ENCODE peak calls at places on chromosomes 11 and 22, in four cellular contexts. J, U, L and T are unnamed samples.
A peak's percentile ranks its signal among the peaks of the same experiment; 100 is the strongest.

GRCh38 chr22:32564170-32565001 is 89.8 kb downstream of the FBXO7 start:
- DNase-seq in L (no peak), J (no peak), U (peak; percentile 45), T (no peak)

GRCh38 chr11:77332259-77332658 is 30.8 kb upstream of the GDPD4 start:
- DNase-seq in J (no peak), L (no peak), U (no peak), T (no peak)

GRCh38 chr11:116130122-116130521 is 625.9 kb upstream of the CADM1 start:
- DNase-seq in U (no peak), J (no peak), L (no peak), T (no peak)

GRCh38 chr22:36732609-36733008 is 29.1 kb upstream of the CACNG2 start:
- DNase-seq in J (no peak), L (no peak), U (no peak), T (no peak)

GRCh38 chr11:34654491-34655334 is 33.8 kb downstream of the EHF start:
- DNase-seq in U (no peak), J (peak; percentile 81), L (no peak), T (no peak)

GRCh38 chr11:70524096-70524922 is 126.0 kb downstream of the CTTN start:
- DNase-seq in L (no peak), J (no peak), U (no peak), T (peak; percentile 62)

GRCh38 chr22:49923445-49923844 is 5.0 kb downstream of the CRELD2 start:
- DNase-seq in L (no peak), U (no peak), J (no peak), T (no peak)

GRCh38 chr11:110091995-110092576 is 1.1 kb upstream of the ZC3H12C start:
- DNase-seq in L (no peak), J (peak; percentile 3), U (peak; percentile 19), T (no peak)

GRCh38 chr22:19128009-19128401 is 3.1 kb upstream of the TSSK2 start:
- DNase-seq in J (no peak), U (no peak), L (no peak), T (no peak)

GRCh38 chr11:24709928-24710565 is 213.2 kb downstream of the LUZP2 start:
- DNase-seq in U (no peak), L (no peak), J (no peak), T (no peak)

GRCh38 chr11:115286614-115287013 is 217.6 kb downstream of the CADM1 start:
- DNase-seq in J (no peak), L (no peak), U (no peak), T (no peak)

GRCh38 chr22:45309422-45310227 is at the start of gene FAM118A:
- DNase-seq in J (peak; percentile 73), L (peak; percentile 95), U (peak; percentile 90), T (peak; percentile 95)

GRCh38 chr11:126104420-126104819 is 41.8 kb upstream of the CDON start:
- DNase-seq in J (no peak), U (no peak), L (no peak), T (no peak)

GRCh38 chr11:101797335-101797734 is 117.5 kb upstream of the CEP126 start:
- DNase-seq in J (no peak), L (no peak), U (no peak), T (no peak)

GRCh38 chr11:27282141-27282590 is 80.8 kb downstream of the CCDC34 start:
- DNase-seq in L (no peak), U (peak; percentile 23), J (no peak), T (peak; percentile 81)

GRCh38 chr11:111457731-111458368 is 54.3 kb downstream of the BTG4 start:
- DNase-seq in U (no peak), J (no peak), L (no peak), T (no peak)

GRCh38 chr22:28999510-29000224 is 62.0 kb downstream of the C22orf31 start:
- DNase-seq in U (no peak), L (no peak), J (no peak), T (no peak)

GRCh38 chr22:28995551-28995950 is 66.1 kb downstream of the C22orf31 start:
- DNase-seq in L (no peak), U (no peak), J (no peak), T (no peak)

GRCh38 chr22:28994522-28994921 is 67.1 kb downstream of the C22orf31 start:
- DNase-seq in U (no peak), J (no peak), L (no peak), T (no peak)

GRCh38 chr22:28998681-28999080 is 63.0 kb downstream of the C22orf31 start:
- DNase-seq in U (no peak), L (no peak), J (no peak), T (no peak)

GRCh38 chr22:28997342-28997741 is 64.3 kb downstream of the C22orf31 start:
- DNase-seq in J (no peak), U (no peak), L (no peak), T (no peak)
- H3K27ac ChIP-seq in J (no peak overlapping the region), U (no peak overlapping the region), L (no peak overlapping the region), T (no peak overlapping the region)

DNA sequence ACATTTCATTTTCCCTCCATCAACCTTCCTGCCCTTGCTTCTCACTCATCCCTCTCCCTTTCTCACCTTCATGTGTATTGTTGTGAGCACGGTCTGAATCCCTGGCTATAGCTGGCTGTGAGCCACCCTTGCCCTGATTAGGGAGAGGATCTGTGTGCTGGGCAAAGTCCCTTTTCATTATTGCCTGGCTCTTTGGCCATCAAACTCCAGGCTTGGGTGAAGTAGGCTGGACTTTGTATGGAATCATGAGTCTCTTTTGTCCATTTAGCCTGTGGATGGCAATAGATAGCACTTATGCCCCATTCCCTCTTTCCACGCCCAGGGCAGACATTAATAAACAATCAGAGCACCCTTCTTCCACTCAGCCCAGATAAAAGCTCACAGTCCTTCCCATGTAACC is 6.7 kb downstream of the MYO18B start:
- DNase-seq in J (no peak), L (no peak), U (no peak), T (peak; percentile 0)
- H3K4me3 ChIP-seq in J (no peak overlapping the region), L (no peak overlapping the region), U (no peak overlapping the region), T (no peak overlapping the region)

GRCh38 chr11:2379471-2380174 is 2.5 kb downstream of the CD81 start:
- DNase-seq in L (no peak), U (no peak), J (no peak), T (no peak)
- H3K4me1 ChIP-seq in L (peaks cover 53% of the 10 kb centered on the region), U (peaks cover 33% of the 10 kb centered on the region), J (peaks cover 63% of the 10 kb centered on the region), T (no peaks in the 10 kb centered on the region)

GRCh38 chr11:133917921-133918605 is 38.7 kb downstream of the IGSF9B start:
- DNase-seq in J (no peak), U (no peak), L (no peak), T (no peak)
- H3K27ac ChIP-seq in J (no peak overlapping the region), U (no peak overlapping the region), L (no peak overlapping the region), T (no peak overlapping the region)

DNA sequence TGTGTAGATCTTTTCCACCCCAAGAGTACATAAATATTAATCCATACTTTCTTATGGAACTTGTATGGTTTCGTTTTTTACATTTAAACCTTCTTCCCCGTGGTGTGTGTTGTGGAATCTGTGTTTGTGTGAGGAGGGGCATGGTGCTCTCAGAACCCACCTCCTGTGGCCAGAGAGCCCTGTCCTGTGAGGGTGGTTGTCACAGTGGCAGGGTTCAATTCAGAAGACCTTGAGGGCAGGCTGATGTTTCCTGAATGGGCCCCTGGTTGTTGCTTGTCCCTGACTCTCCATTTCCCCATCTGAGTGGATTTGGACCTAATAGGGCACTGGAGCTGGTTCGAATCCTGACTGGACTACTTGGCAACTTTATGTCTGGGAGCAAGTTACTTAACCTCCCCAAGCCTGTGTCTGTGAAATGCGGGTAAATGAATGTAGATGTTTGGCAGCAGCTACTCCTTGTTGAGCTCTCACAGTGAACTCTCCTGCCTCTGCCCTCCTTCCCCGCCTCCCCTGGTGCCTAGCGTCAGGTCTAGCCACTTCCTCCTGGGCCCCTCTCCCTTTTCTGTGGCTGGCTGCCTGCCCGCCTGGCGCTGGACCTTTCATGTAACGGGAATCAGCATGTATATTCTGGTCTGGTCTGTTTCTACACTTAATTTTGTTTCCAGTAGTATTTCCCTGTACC is 7.3 kb downstream of the NEAT1 start:
- DNase-seq in J (no peak), L (peak; percentile 70), U (peak; percentile 64), T (peak; percentile 91)
- H3K4me3 ChIP-seq in J (no peak overlapping the region), L (peak overlapping the region; percentile 73), U (peak overlapping the region; percentile 10), T (peak overlapping the region; percentile 53)

GRCh38 chr11:118628861-118629549 is 21.6 kb downstream of the PHLDB1 start:
- DNase-seq in L (no peak), J (no peak), U (no peak), T (no peak)
- H3K4me1 ChIP-seq in L (no peaks in the 10 kb centered on the region), J (peaks cover 32% of the 10 kb centered on the region), U (peaks cover 4% of the 10 kb centered on the region), T (no peaks in the 10 kb centered on the region)

GRCh38 chr11:121236115-121237001 is 56.2 kb upstream of the SC5D start:
- DNase-seq in J (no peak), U (no peak), L (no peak), T (no peak)
- H3K27ac ChIP-seq in J (no peak overlapping the region), U (no peak overlapping the region), L (peak overlapping the region; percentile 55), T (no peak overlapping the region)

GRCh38 chr11:55701429-55701828 is 39.4 kb downstream of the OR4C6 start:
- DNase-seq in J (no peak), U (no peak), L (no peak), T (no peak)
- H3K4me3 ChIP-seq in J (no peak overlapping the region), U (no peak overlapping the region), L (no peak overlapping the region), T (no peak overlapping the region)

GRCh38 chr11:131584694-131585592 is 214.5 kb downstream of the NTM start:
- DNase-seq in J (no peak), U (no peak), L (peak; percentile 4), T (no peak)
- H3K4me1 ChIP-seq in J (no peaks in the 10 kb centered on the region), U (no peaks in the 10 kb centered on the region), L (no peaks in the 10 kb centered on the region), T (no peaks in the 10 kb centered on the region)

DNA sequence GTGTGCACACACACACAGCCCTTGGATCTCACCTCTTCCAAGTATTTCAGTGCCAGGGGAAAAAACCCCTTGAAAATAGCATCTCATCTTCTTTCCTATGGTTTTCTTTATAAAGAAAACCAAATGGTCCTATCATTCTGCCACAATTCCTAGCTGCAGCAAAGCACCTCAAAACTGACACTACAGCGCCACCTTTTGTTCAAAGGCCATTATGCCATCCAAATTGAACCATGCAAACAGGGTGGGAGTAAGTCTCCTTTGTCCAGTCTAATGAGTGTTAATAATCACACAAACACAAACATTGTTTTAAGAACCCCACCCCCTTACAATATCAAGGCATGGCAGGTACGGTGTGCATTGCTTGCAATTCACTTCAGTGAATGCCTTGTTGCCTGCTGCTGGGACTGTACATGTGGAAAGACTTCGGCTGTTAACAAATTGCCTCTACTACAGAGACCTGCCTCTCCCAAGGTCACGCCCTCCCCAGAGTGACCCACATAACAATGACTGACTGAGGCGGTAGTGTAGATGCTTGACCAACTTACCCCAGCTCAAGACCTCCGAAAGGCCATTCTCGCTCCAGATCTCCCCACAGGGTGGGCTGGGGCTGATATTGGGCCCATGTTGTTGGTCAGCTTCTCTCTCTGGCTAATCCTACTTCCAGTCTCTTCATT is 31.7 kb downstream of the FAM181B start:
- DNase-seq in L (peak; percentile 41), J (peak; percentile 24), U (no peak), T (no peak)
- H3K27ac ChIP-seq in L (no peak overlapping the region), J (no peak overlapping the region), U (no peak overlapping the region), T (no peak overlapping the region)